ENCODE peak calls at places on chromosomes 3 and 15, in five cellular contexts. N is aorta, U is neural progenitor cell, E is tibial artery, L is brain microvascular endothelial cell. R is an unnamed sample.

GRCh38 chr3:11624704-11625375 is 18.9 kb downstream of the VGLL4 start:
- DNase-seq in N (no peak), E (no peak), L (no peak), U (no peak), R (no peak)

GRCh38 chr3:53464424-53464823 is 30.0 kb upstream of the CACNA1D start:
- DNase-seq in N (no peak), L (no peak), U (no peak), E (no peak), R (no peak)

GRCh38 chr15:68489426-68489825 is 57.5 kb upstream of the ITGA11 start:
- DNase-seq in N (no peak), U (no peak), E (no peak), L (no peak), R (no peak)

GRCh38 chr3:124584552-124585391 is 145.5 kb upstream of the UMPS start:
- DNase-seq in E (peak; percentile 67), N (peak; percentile 83), U (peak; percentile 90), L (peak; percentile 31), R (peak; percentile 84)

GRCh38 chr3:58679451-58679850 is 12.9 kb upstream of the FAM3D start:
- DNase-seq in N (no peak), L (no peak), E (no peak), U (no peak), R (no peak)

GRCh38 chr3:87982421-87982820 is 76.4 kb downstream of the CGGBP1 start:
- DNase-seq in L (no peak), N (no peak), U (no peak), E (no peak), R (no peak)

GRCh38 chr15:80970018-80970657 is 19.5 kb downstream of the MESD start:
- DNase-seq in U (peak; percentile 74), L (peak; percentile 55), E (no peak), N (no peak), R (peak; percentile 42)

GRCh38 chr15:81939604-81940440 is 106.0 kb downstream of the MEX3B start:
- DNase-seq in L (peak; percentile 84), N (no peak), U (peak; percentile 60), E (no peak), R (no peak)

GRCh38 chr3:24259901-24260512 is 234.6 kb downstream of the THRB start:
- DNase-seq in N (peak; percentile 74), E (peak; percentile 53), L (peak; percentile 77), U (no peak), R (no peak)

GRCh38 chr3:139561959-139562676 is 22.6 kb upstream of the RBP1 start:
- DNase-seq in E (no peak), U (peak; percentile 72), L (peak; percentile 32), N (no peak), R (no peak)

GRCh38 chr3:52020796-52021195 is 25.1 kb upstream of the RPL29 start:
- DNase-seq in N (no peak), U (no peak), L (no peak), E (no peak), R (no peak)

GRCh38 chr15:68559342-68560310 is 19.2 kb upstream of the CORO2B start:
- DNase-seq in U (peak; percentile 94), N (peak; percentile 83), L (peak; percentile 62), E (peak; percentile 60), R (peak; percentile 83)

GRCh38 chr3:24343084-24343783 is 151.4 kb downstream of the THRB start:
- DNase-seq in L (peak; percentile 62), N (no peak), E (no peak), U (no peak), R (no peak)

GRCh38 chr15:78075490-78076230 is 1.9 kb downstream of the TBC1D2B start:
- DNase-seq in U (peak; percentile 65), N (peak; percentile 72), L (peak; percentile 93), E (peak; percentile 71), R (no peak)

GRCh38 chr3:178714971-178715832 is 179.0 kb downstream of the KCNMB2 start:
- DNase-seq in L (no peak), N (no peak), U (no peak), E (no peak), R (no peak)

GRCh38 chr3:25086721-25087120 is 341.3 kb upstream of the RARB start:
- DNase-seq in E (no peak), N (no peak), U (no peak), L (no peak), R (no peak)

GRCh38 chr15:72271895-72272212 is 500 bp downstream of the PARP6 start:
- DNase-seq in E (no peak), U (peak; percentile 57), N (no peak), L (peak; percentile 2), R (no peak)

GRCh38 chr3:129795596-129795995 is 97.9 kb downstream of the TMCC1 start:
- DNase-seq in U (no peak), E (no peak), N (no peak), L (peak; percentile 19), R (no peak)

GRCh38 chr15:47822066-47822465 is 104.8 kb downstream of the SEMA6D start:
- DNase-seq in E (no peak), L (no peak), U (no peak), N (no peak), R (no peak)

GRCh38 chr15:53522878-53523455 is 236.5 kb downstream of the WDR72 start:
- DNase-seq in U (peak; percentile 22), N (no peak), L (no peak), E (no peak), R (no peak)

GRCh38 chr3:171967137-171967783 is 72.1 kb upstream of the FNDC3B start:
- DNase-seq in L (peak; percentile 64), N (no peak), U (no peak), E (no peak), R (no peak)
- H3K27ac ChIP-seq in L (peak overlapping the region; percentile 66), N (peak overlapping the region; percentile 19), U (no peak overlapping the region), E (no peak overlapping the region), R (peak overlapping the region; percentile 59)

GRCh38 chr3:37247398-37248114 is 73.2 kb upstream of the LRRFIP2 start:
- DNase-seq in U (no peak), L (no peak), E (no peak), N (no peak), R (no peak)
- H3K27ac ChIP-seq in U (no peak overlapping the region), L (no peak overlapping the region), E (no peak overlapping the region), N (no peak overlapping the region), R (peak overlapping the region; percentile 32)

GRCh38 chr3:69079269-69080159 is 651 bp downstream of the UBA3 start:
- DNase-seq in L (no peak), U (peak; percentile 62), N (peak; percentile 52), E (no peak), R (no peak)
- H3K27ac ChIP-seq in L (peak overlapping the region; percentile 63), U (peak overlapping the region; percentile 66), N (no peak overlapping the region), E (peak overlapping the region; percentile 85), R (peak overlapping the region; percentile 96)

DNA sequence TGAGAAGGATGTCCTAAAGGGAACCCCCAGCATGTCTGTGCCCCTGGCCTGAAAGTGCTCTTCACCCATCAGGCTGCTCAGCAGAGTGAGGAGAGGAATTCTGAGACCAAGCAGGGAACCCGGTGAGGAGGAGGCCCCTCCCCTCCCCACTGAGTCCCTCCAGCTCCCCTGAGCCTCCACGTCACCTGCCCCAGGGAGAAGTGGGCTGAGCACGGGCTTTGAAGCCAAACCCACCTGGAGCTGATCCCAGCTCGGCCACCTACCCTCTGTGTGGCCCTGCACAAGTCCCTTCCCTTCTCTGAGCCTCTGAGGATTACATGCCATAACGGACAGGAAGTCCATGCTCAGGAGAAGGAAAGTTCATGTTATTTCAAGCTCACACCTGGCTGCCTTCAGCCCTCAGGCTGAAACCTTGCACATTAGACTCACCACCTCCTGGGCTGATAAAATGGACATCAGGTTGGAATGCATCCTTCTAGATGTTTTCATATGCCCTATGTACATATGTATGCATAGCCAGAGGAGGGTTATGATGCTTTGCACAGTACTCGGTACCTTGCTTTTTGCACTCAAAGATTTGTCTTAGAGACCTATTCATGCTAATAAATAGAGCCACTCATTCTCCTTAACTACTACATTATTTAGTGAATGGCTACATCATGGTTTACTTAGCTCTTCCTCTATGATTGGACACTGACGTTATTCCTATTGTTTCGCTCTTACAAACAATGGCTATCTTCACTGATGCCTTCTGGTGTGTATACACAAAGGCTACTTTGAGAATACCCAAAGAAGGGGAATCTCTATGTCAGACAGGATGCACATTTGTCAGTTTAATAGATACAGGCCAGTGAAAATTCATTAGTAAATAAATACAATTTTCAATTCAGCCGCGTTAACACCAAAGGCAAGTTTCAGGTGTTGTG is 31.6 kb upstream of the GATA2 start:
- DNase-seq in N (no peak), L (no peak), E (no peak), U (no peak), R (no peak)
- H3K27ac ChIP-seq in N (no peak overlapping the region), L (no peak overlapping the region), E (no peak overlapping the region), U (no peak overlapping the region), R (no peak overlapping the region)

R was measured in left ventricle myocardium inferior.